ENCODE peak calls at places on chromosomes 6 and 20, in four cellular contexts. R is ascending aorta, D is transverse colon, S is ovary. C is an unnamed sample.
A peak's percentile ranks its signal among the peaks of the same experiment; 100 is the strongest.

GRCh38 chr20:37389844-37390275 is 43.9 kb downstream of the SRC start:
- DNase-seq in R (peak; percentile 54), D (no peak), S (peak; percentile 30), C (no peak)

GRCh38 chr20:37234254-37234581 is 27.4 kb downstream of the GHRH start:
- DNase-seq in R (no peak), D (no peak), S (no peak), C (no peak)

GRCh38 chr6:11770546-11771466 is 7.8 kb downstream of the ADTRP start:
- DNase-seq in R (peak; percentile 96), D (peak; percentile 91), S (peak; percentile 79), C (peak; percentile 49)

GRCh38 chr6:73964455-73964854 is 268.5 kb downstream of the CD109 start:
- DNase-seq in R (no peak), D (no peak), S (no peak), C (no peak)

GRCh38 chr6:163956571-163957407 is 542.3 kb downstream of the QKI start:
- DNase-seq in R (peak; percentile 84), D (peak; percentile 74), S (peak; percentile 77), C (peak; percentile 80)

GRCh38 chr6:74128536-74128935 is 432.5 kb downstream of the CD109 start:
- DNase-seq in R (no peak), D (no peak), S (no peak), C (no peak)

GRCh38 chr20:39097889-39098288 is 135.7 kb downstream of the DHX35 start:
- DNase-seq in R (no peak), D (no peak), S (no peak), C (no peak)

GRCh38 chr6:42259841-42260395 is 42.3 kb upstream of the MRPS10 start:
- DNase-seq in R (no peak), D (no peak), S (no peak), C (no peak)

GRCh38 chr6:159788757-159789376 is 535 bp downstream of the TCP1 start:
- DNase-seq in R (peak; percentile 67), D (peak; percentile 70), S (no peak), C (peak; percentile 56)

GRCh38 chr6:13395272-13396237 is 67.2 kb upstream of the TBC1D7 start:
- DNase-seq in R (peak; percentile 85), D (peak; percentile 81), S (peak; percentile 40), C (peak; percentile 80)

GRCh38 chr6:129500958-129501381 is 209.0 kb downstream of the ARHGAP18 start:
- DNase-seq in R (no peak), D (no peak), S (no peak), C (no peak)

GRCh38 chr6:138318741-138319375 is 58.8 kb upstream of the SMIM28 start:
- DNase-seq in R (no peak), D (no peak), S (no peak), C (no peak)

GRCh38 chr6:80021131-80021530 is 16.7 kb downstream of the TTK start:
- DNase-seq in R (no peak), D (no peak), S (no peak), C (no peak)
- H3K36me3 ChIP-seq in R (no peaks in the 10 kb centered on the region), D (no peaks in the 10 kb centered on the region), S (no peaks in the 10 kb centered on the region), C (no peaks in the 10 kb centered on the region)

GRCh38 chr6:152071318-152071717 is 263.8 kb downstream of the ESR1 start:
- DNase-seq in R (no peak), D (no peak), S (no peak), C (no peak)

GRCh38 chr6:152068622-152069261 is 261.3 kb downstream of the ESR1 start:
- DNase-seq in R (no peak), D (no peak), S (no peak), C (no peak)

GRCh38 chr6:152071843-152072242 is 264.4 kb downstream of the ESR1 start:
- DNase-seq in R (no peak), D (no peak), S (no peak), C (no peak)

GRCh38 chr6:152070556-152070955 is 263.1 kb downstream of the ESR1 start:
- DNase-seq in R (no peak), D (no peak), S (no peak), C (no peak)
- TF ChIP-seq CTCF in R (no peak), D (no peak), S (no peak), C (no peak)

GRCh38 chr6:55825402-55826051 is 49.9 kb downstream of the BMP5 start:
- DNase-seq in R (no peak), D (no peak), S (no peak), C (no peak)

GRCh38 chr6:55822005-55822404 is 53.4 kb downstream of the BMP5 start:
- DNase-seq in R (no peak), D (no peak), S (no peak), C (no peak)

GRCh38 chr6:55822815-55823214 is 52.6 kb downstream of the BMP5 start:
- DNase-seq in R (no peak), D (no peak), S (no peak), C (no peak)

GRCh38 chr6:55827818-55828522 is 47.4 kb downstream of the BMP5 start:
- DNase-seq in R (no peak), D (no peak), S (no peak), C (no peak)

GRCh38 chr6:55826941-55827340 is 48.4 kb downstream of the BMP5 start:
- DNase-seq in R (no peak), D (no peak), S (no peak), C (no peak)
- H3K27ac ChIP-seq in R (no peak overlapping the region), D (no peak overlapping the region), S (no peak overlapping the region), C (no peak overlapping the region)

DNA sequence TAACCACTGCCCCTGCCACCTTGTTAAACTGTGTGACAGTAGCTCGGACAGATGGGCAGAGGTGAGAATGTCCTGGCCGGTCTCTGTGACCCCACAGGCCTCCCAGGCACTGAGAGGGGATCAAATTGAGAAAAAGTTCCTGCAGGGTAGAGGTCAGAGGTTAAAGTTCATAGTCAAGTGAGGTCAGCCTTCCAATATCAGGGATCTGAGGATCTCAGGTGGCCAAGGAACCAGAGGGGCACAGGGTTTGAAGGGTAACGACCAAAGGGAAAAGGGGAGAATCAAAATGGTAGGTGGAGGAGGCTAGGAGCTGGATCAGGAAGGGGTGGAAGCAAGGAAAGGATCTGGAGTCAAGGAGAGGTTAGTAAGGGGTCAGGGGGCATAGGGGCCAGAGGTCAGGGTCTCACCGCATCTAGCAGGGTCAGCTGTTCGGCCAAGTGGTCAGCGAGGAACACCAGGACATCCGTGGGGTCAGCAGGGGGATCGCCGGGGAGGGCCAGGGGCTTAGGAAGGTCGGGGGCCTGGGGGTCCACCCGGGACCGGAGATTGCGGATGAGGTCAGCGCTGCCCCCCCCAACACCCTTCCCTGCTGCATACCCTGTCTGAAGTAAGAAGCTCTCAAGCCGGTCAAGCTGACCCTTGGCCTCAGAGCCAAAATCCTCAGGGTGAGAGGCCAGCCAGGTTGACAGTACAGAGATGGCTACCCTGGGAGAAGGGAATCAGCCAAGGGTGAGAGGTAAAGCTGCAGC is 2.9 kb downstream of the RGL2 start:
- DNase-seq in R (no peak), D (no peak), S (no peak), C (no peak)
- H3K36me3 ChIP-seq in R (peaks cover 57% of the 10 kb centered on the region), D (peaks cover 8% of the 10 kb centered on the region), S (no peaks in the 10 kb centered on the region), C (peaks cover 41% of the 10 kb centered on the region)

GRCh38 chr6:167767715-167768107 is 59.0 kb upstream of the AFDN start:
- DNase-seq in R (no peak), D (no peak), S (no peak), C (no peak)

GRCh38 chr6:167764713-167765479 is 61.8 kb upstream of the AFDN start:
- DNase-seq in R (peak; percentile 4), D (no peak), S (no peak), C (no peak)

GRCh38 chr6:167768471-167769215 is 58.1 kb upstream of the AFDN start:
- DNase-seq in R (no peak), D (no peak), S (no peak), C (no peak)

GRCh38 chr6:167769408-167770190 is 57.1 kb upstream of the AFDN start:
- DNase-seq in R (no peak), D (no peak), S (no peak), C (no peak)

DNA sequence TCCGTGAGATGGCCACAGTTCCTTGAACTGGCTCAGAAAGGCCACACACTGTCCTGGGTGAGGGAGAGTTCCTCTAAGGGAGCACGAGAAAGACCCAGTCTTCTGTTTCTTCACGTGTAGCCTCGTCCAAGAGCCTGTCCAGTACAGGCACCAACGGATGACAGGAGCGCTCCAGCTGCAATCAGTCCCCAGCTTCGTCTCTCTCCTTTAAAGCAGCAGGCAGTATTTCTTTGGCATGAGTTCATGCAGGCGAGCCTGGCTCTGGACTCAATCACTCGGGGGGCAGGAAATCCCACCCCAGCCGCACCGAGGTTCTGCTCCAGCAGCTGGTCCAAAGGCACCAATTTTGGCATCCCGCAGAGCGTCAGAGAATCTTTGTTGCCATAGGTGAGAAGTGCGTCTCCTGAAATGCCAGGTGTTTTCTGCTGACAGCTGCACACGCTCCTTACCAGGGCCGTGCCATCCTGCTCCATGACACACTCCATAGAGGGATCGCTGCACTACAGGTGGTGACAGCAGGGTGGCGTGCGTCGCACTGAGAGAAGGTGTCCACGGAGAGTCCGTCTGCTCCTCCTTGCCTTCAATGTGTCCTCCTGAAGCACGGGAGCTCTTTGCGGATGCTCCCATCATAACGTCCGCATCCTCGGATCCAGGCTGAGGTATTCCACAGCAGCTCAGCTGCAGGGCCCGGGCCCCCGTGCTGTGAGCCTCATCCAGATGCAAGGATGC is 59.6 kb upstream of the AFDN start:
- DNase-seq in R (no peak), D (no peak), S (no peak), C (no peak)
- TF ChIP-seq CTCF in R (no peak), D (no peak), S (no peak), C (no peak)

DNA sequence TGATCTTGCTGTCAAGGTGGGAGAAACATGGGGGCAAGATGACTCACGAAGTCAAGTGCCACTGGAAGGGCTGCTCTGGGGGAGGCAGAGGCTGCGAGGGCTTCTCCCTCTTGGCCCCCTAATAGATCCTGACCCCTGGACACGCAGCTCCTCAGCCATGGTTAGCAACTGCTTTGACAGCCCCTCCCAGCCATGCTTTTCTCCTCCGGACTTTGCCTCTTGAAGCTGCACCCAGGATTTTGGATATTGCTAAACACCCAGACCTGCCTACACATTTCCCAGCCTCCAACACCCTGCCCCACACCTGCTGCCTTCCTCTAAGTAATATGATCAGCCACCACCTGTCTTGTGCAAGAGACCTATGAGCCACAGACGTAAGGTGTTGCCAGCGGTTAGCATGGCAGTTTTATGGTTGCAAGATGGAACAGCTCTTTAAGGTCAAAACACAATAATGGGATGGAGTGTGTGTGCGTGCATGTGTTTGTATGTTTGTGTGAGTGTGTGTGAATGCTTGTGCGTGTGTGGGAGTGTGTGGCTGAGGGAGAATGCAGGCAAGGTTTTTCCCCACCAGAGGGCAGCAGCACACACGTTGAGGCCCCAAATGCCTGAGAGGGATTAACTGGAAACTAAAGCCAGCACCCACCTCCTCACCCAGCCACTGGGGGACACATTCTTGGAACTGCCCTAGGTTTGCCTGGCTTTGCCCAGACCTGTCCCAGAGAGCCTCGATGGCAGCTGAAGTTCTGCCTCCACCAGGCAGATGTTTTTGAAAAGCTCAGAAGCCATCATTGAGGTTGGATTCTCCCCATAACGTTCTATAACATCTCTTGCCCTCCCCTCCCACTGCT is 2.5 kb downstream of the IP6K3 start:
- DNase-seq in R (peak; percentile 79), D (peak; percentile 85), S (peak; percentile 84), C (peak; percentile 80)
- H3K27ac ChIP-seq in R (no peak overlapping the region), D (peak overlapping the region; percentile 71), S (no peak overlapping the region), C (peak overlapping the region; percentile 84)

GRCh38 chr6:151434369-151434768 is 17.6 kb downstream of the RMND1 start:
- DNase-seq in R (no peak), D (no peak), S (no peak), C (peak; percentile 76)

GRCh38 chr6:151432650-151433049 is 19.3 kb downstream of the RMND1 start:
- DNase-seq in R (no peak), D (no peak), S (no peak), C (no peak)

GRCh38 chr6:151431336-151431735 is 20.6 kb downstream of the RMND1 start:
- DNase-seq in R (no peak), D (no peak), S (no peak), C (no peak)

GRCh38 chr6:151428336-151428735 is 23.6 kb downstream of the RMND1 start:
- DNase-seq in R (no peak), D (no peak), S (no peak), C (no peak)

GRCh38 chr6:151430886-151431285 is 21.0 kb downstream of the RMND1 start:
- DNase-seq in R (no peak), D (no peak), S (no peak), C (no peak)
- H3K36me3 ChIP-seq in R (peaks cover 63% of the 10 kb centered on the region), D (peaks cover 32% of the 10 kb centered on the region), S (no peaks in the 10 kb centered on the region), C (peaks cover 20% of the 10 kb centered on the region)

GRCh38 chr20:53805895-53806384 is 212.3 kb upstream of the ZNF217 start:
- DNase-seq in R (no peak), D (peak; percentile 46), S (no peak), C (no peak)
- TF ChIP-seq CTCF in R (no peak), D (no peak), S (no peak), C (no peak)